ENCODE peak calls at places on chromosomes 16 and 17, in five cellular contexts. One of them, this sample, is unnamed.

GRCh38 chr17:45393477-45393876 is 39.2 kb downstream of the ARHGAP27 start:
- DNase-seq in heart right ventricle: no peak
- DNase-seq in sigmoid colon: no peak
- DNase-seq in left ventricle myocardium inferior: no peak
- DNase-seq in CD4-positive, alpha-beta memory T cell: no peak
- DNase-seq in this sample: no peak

GRCh38 chr16:12482821-12483220 is 320.9 kb downstream of the CPPED1 start:
- DNase-seq in heart right ventricle: no peak
- DNase-seq in sigmoid colon: no peak
- DNase-seq in left ventricle myocardium inferior: no peak
- DNase-seq in CD4-positive, alpha-beta memory T cell: no peak
- DNase-seq in this sample: no peak

GRCh38 chr17:60540460-60540859 is 14.4 kb upstream of the APPBP2 start:
- DNase-seq in heart right ventricle: no peak
- DNase-seq in sigmoid colon: no peak
- DNase-seq in left ventricle myocardium inferior: no peak
- DNase-seq in CD4-positive, alpha-beta memory T cell: no peak
- DNase-seq in this sample: no peak

GRCh38 chr17:49581645-49581992 is 5.9 kb downstream of the NXPH3 start:
- DNase-seq in heart right ventricle: no peak
- DNase-seq in sigmoid colon: no peak
- DNase-seq in left ventricle myocardium inferior: no peak
- DNase-seq in CD4-positive, alpha-beta memory T cell: no peak
- DNase-seq in this sample: no peak

GRCh38 chr17:17467720-17468119 is 9.1 kb upstream of the MED9 start:
- DNase-seq in heart right ventricle: no peak
- DNase-seq in sigmoid colon: no peak
- DNase-seq in left ventricle myocardium inferior: no peak
- DNase-seq in CD4-positive, alpha-beta memory T cell: no peak
- DNase-seq in this sample: no peak

GRCh38 chr17:56110463-56111138 is 42.7 kb upstream of the ANKFN1 start:
- DNase-seq in heart right ventricle: no peak
- DNase-seq in sigmoid colon: no peak
- DNase-seq in left ventricle myocardium inferior: no peak
- DNase-seq in CD4-positive, alpha-beta memory T cell: no peak
- DNase-seq in this sample: no peak

GRCh38 chr16:54928421-54929089 is 2.1 kb upstream of the IRX5 start:
- DNase-seq in heart right ventricle: peak; percentile 77
- DNase-seq in sigmoid colon: no peak
- DNase-seq in left ventricle myocardium inferior: peak; percentile 76
- DNase-seq in CD4-positive, alpha-beta memory T cell: peak; percentile 24
- DNase-seq in this sample: peak; percentile 80

GRCh38 chr16:15811778-15812750 is 44.8 kb downstream of the MYH11 start:
- DNase-seq in heart right ventricle: peak; percentile 44
- DNase-seq in sigmoid colon: peak; percentile 72
- DNase-seq in left ventricle myocardium inferior: no peak
- DNase-seq in CD4-positive, alpha-beta memory T cell: no peak
- DNase-seq in this sample: peak; percentile 76

GRCh38 chr16:24111903-24112302 is 144.2 kb upstream of the CACNG3 start:
- DNase-seq in heart right ventricle: no peak
- DNase-seq in sigmoid colon: no peak
- DNase-seq in left ventricle myocardium inferior: no peak
- DNase-seq in CD4-positive, alpha-beta memory T cell: no peak
- DNase-seq in this sample: no peak

GRCh38 chr16:31274831-31275816 is 15.3 kb downstream of the ITGAM start:
- DNase-seq in heart right ventricle: no peak
- DNase-seq in sigmoid colon: no peak
- DNase-seq in left ventricle myocardium inferior: no peak
- DNase-seq in CD4-positive, alpha-beta memory T cell: no peak
- DNase-seq in this sample: no peak

GRCh38 chr17:32625971-32626370 is 139.2 kb downstream of the CDK5R1 start:
- DNase-seq in heart right ventricle: no peak
- DNase-seq in sigmoid colon: no peak
- DNase-seq in left ventricle myocardium inferior: no peak
- DNase-seq in CD4-positive, alpha-beta memory T cell: no peak
- DNase-seq in this sample: no peak

DNA sequence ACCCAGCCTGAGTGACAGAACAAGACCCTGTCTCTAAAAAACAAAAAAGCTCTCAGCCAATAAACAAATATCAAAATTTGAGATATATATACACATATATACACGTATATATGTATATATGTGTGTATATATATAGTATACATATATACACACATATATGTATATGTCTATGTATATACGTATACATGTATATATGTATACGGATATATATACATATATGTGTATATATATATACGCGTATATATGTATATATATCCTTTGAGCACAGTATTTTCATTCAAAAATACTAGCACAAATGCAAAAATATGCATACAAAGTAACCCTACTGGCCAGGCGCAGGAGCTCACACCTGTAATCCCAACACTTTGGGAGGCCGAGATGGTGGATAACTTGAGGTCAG is 13.0 kb downstream of the MTMR4 start:
- DNase-seq in heart right ventricle: no peak
- DNase-seq in sigmoid colon: no peak
- DNase-seq in left ventricle myocardium inferior: no peak
- DNase-seq in CD4-positive, alpha-beta memory T cell: no peak
- DNase-seq in this sample: no peak
- H3K36me3 ChIP-seq in heart right ventricle: peaks cover 97% of the 10 kb centered on the region
- H3K36me3 ChIP-seq in sigmoid colon: peaks cover 93% of the 10 kb centered on the region
- H3K36me3 ChIP-seq in left ventricle myocardium inferior: peaks cover 94% of the 10 kb centered on the region
- H3K36me3 ChIP-seq in CD4-positive, alpha-beta memory T cell: peaks cover 35% of the 10 kb centered on the region
- H3K36me3 ChIP-seq in this sample: peaks cover 13% of the 10 kb centered on the region

DNA sequence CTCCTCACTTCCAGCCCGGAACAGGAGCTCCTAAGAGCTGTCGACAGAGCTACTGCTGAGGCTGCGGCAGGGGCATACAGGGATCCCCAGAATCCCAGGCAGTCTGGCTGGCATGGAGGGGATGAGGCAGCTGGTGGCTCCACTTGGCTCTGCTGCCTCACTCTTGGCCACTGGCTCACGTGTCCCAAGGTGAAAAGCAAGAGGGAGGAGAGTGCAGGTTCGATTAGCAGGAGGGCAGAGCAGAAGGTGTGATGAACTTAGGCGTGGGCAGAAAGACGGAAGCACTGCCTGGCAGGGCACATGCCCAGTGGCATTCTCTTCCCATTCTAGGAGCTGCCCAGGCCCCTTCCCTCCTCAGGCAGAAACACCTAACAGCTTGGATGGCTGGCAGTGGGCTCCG is 11.3 kb upstream of the TBX21 start:
- DNase-seq in heart right ventricle: no peak
- DNase-seq in sigmoid colon: no peak
- DNase-seq in left ventricle myocardium inferior: no peak
- DNase-seq in CD4-positive, alpha-beta memory T cell: no peak
- DNase-seq in this sample: no peak
- H3K4me1 ChIP-seq in heart right ventricle: peaks cover 3% of the 10 kb centered on the region
- H3K4me1 ChIP-seq in sigmoid colon: no peaks in the 10 kb centered on the region
- H3K4me1 ChIP-seq in left ventricle myocardium inferior: peaks cover 16% of the 10 kb centered on the region
- H3K4me1 ChIP-seq in CD4-positive, alpha-beta memory T cell: peaks cover 56% of the 10 kb centered on the region
- H3K4me1 ChIP-seq in this sample: no peaks in the 10 kb centered on the region

GRCh38 chr16:48276102-48276501 is 28.8 kb upstream of the ABCC11 start:
- DNase-seq in heart right ventricle: no peak
- DNase-seq in sigmoid colon: no peak
- DNase-seq in left ventricle myocardium inferior: no peak
- DNase-seq in CD4-positive, alpha-beta memory T cell: no peak
- DNase-seq in this sample: no peak

GRCh38 chr16:48271728-48272127 is 24.4 kb upstream of the ABCC11 start:
- DNase-seq in heart right ventricle: no peak
- DNase-seq in sigmoid colon: no peak
- DNase-seq in left ventricle myocardium inferior: no peak
- DNase-seq in CD4-positive, alpha-beta memory T cell: no peak
- DNase-seq in this sample: no peak

GRCh38 chr16:48277158-48277557 is 29.8 kb upstream of the ABCC11 start:
- DNase-seq in heart right ventricle: no peak
- DNase-seq in sigmoid colon: no peak
- DNase-seq in left ventricle myocardium inferior: no peak
- DNase-seq in CD4-positive, alpha-beta memory T cell: no peak
- DNase-seq in this sample: no peak

GRCh38 chr16:48272837-48273421 is 25.6 kb upstream of the ABCC11 start:
- DNase-seq in heart right ventricle: peak; percentile 36
- DNase-seq in sigmoid colon: no peak
- DNase-seq in left ventricle myocardium inferior: no peak
- DNase-seq in CD4-positive, alpha-beta memory T cell: no peak
- DNase-seq in this sample: no peak

GRCh38 chr16:48274476-48274875 is 27.1 kb upstream of the ABCC11 start:
- DNase-seq in heart right ventricle: no peak
- DNase-seq in sigmoid colon: no peak
- DNase-seq in left ventricle myocardium inferior: no peak
- DNase-seq in CD4-positive, alpha-beta memory T cell: no peak
- DNase-seq in this sample: no peak
- H3K36me3 ChIP-seq in heart right ventricle: peaks cover 71% of the 10 kb centered on the region
- H3K36me3 ChIP-seq in sigmoid colon: peaks cover 38% of the 10 kb centered on the region
- H3K36me3 ChIP-seq in left ventricle myocardium inferior: peaks cover 23% of the 10 kb centered on the region
- H3K36me3 ChIP-seq in CD4-positive, alpha-beta memory T cell: peaks cover 24% of the 10 kb centered on the region
- H3K36me3 ChIP-seq in this sample: no peaks in the 10 kb centered on the region

GRCh38 chr17:73343739-73344454 is 32.1 kb upstream of the CDC42EP4 start:
- DNase-seq in heart right ventricle: no peak
- DNase-seq in sigmoid colon: no peak
- DNase-seq in left ventricle myocardium inferior: no peak
- DNase-seq in CD4-positive, alpha-beta memory T cell: no peak
- DNase-seq in this sample: no peak
- H3K4me1 ChIP-seq in heart right ventricle: peaks cover 10% of the 10 kb centered on the region
- H3K4me1 ChIP-seq in sigmoid colon: no peaks in the 10 kb centered on the region
- H3K4me1 ChIP-seq in left ventricle myocardium inferior: peaks cover 27% of the 10 kb centered on the region
- H3K4me1 ChIP-seq in CD4-positive, alpha-beta memory T cell: no peaks in the 10 kb centered on the region
- H3K4me1 ChIP-seq in this sample: no peaks in the 10 kb centered on the region